ENCODE peak calls at places on chromosome 21, in six cellular contexts. C is retina; G is GM10248; N is NCI-H1417; K is fibroblast of the aortic adventitia; T is stimulated activated CD4-positive, alpha-beta T cell treated with anti-CD3 and anti-CD28 coated beads, Interleukin-4, amount 100 ng/mL, for 4 hours. I is an unnamed sample.

GRCh38 chr21:40143822-40144525 is 276.7 kb downstream of the PCP4 start:
- DNase-seq in C (peak), G (peak), N (peak), K (peak), T (peak), I (no peak)

GRCh38 chr21:43196789-43197188 is 28.0 kb downstream of the CRYAA start:
- DNase-seq in C (no peak), G (no peak), N (no peak), K (no peak), T (no peak), I (no peak)

GRCh38 chr21:17293194-17293593 is 219.6 kb upstream of the CXADR start:
- DNase-seq in C (no peak), G (no peak), N (no peak), K (no peak), T (no peak), I (no peak)

GRCh38 chr21:38773108-38774061 is 32.3 kb upstream of the ETS2 start:
- DNase-seq in C (no peak), G (no peak), N (no peak), K (peak), T (no peak), I (no peak)

GRCh38 chr21:26194811-26195251 is 24.3 kb upstream of the APP start:
- DNase-seq in C (no peak), G (no peak), N (no peak), K (peak), T (no peak), I (no peak)

GRCh38 chr21:38869946-38870345 is 64.2 kb downstream of the ETS2 start:
- DNase-seq in C (no peak), G (no peak), N (peak), K (peak), T (no peak), I (no peak)

GRCh38 chr21:44299458-44300261 is at the start of gene PFKL:
- DNase-seq in C (peak), G (peak), N (peak), K (peak), T (peak), I (peak)

GRCh38 chr21:46052703-46053651 is 44.9 kb upstream of the COL6A2 start:
- DNase-seq in C (no peak), G (no peak), N (no peak), K (peak), T (peak), I (no peak)

GRCh38 chr21:35603471-35603870 is 456.9 kb downstream of the SETD4 start:
- DNase-seq in C (no peak), G (no peak), N (peak), K (no peak), T (no peak), I (no peak)

GRCh38 chr21:19810779-19811178 is 1187.4 kb upstream of the NCAM2 start:
- DNase-seq in C (peak), G (no peak), N (no peak), K (no peak), T (no peak), I (no peak)

GRCh38 chr21:45385549-45386050 is 19.4 kb upstream of the COL18A1 start:
- DNase-seq in C (no peak), G (no peak), N (no peak), K (no peak), T (no peak), I (no peak)

GRCh38 chr21:38350681-38351080 is 93.9 kb downstream of the KCNJ15 start:
- DNase-seq in C (no peak), G (no peak), N (no peak), K (no peak), T (no peak), I (no peak)